ENCODE peak calls at places on chromosomes 1 and 21, in nine cellular contexts. T, I, N, B, J, K, W, C and O are unnamed samples.

GRCh38 chr1:225378880-225379279 is 49.0 kb downstream of the LBR start:
- DNase-seq in C (no peak), I (no peak), T (no peak), K (no peak), W (no peak), N (no peak), B (peak), J (no peak), O (peak)

GRCh38 chr1:32892368-32893197 is 6.3 kb downstream of the HPCA start:
- DNase-seq in I (no peak), W (peak), K (peak), J (peak), T (no peak), C (no peak), B (peak), N (peak), O (no peak)

GRCh38 chr1:223642155-223642689 is 23.3 kb downstream of the CAPN8 start:
- DNase-seq in I (no peak), K (no peak), C (no peak), B (no peak), J (no peak), N (no peak), T (no peak), W (peak), O (no peak)

GRCh38 chr1:51924455-51924854 is 45.9 kb upstream of the NRDC start:
- DNase-seq in B (peak), K (no peak), I (no peak), J (no peak), W (no peak), T (no peak), C (no peak), N (no peak), O (peak)

GRCh38 chr21:27339902-27340301 is 373.0 kb upstream of the ADAMTS5 start:
- DNase-seq in W (no peak), T (no peak), C (no peak), J (peak), K (no peak), B (peak), N (no peak), I (peak), O (no peak)

GRCh38 chr1:6475381-6476133 is 9.6 kb upstream of the TNFRSF25 start:
- DNase-seq in C (peak), W (peak), K (no peak), J (peak), N (peak), B (no peak), T (peak), I (no peak), O (no peak)

GRCh38 chr1:224406216-224406615 is 28.4 kb downstream of the WDR26 start:
- DNase-seq in J (no peak), K (no peak), N (no peak), W (no peak), C (no peak), B (no peak), I (no peak), T (no peak), O (no peak)

GRCh38 chr1:28301368-28302174 is 27.3 kb upstream of the MED18 start:
- DNase-seq in B (peak), K (no peak), W (no peak), N (no peak), T (no peak), C (no peak), I (no peak), J (no peak), O (peak)